ENCODE peak calls at places on chromosomes 7 and 10, in seven cellular contexts. E, N, V, R, A, Q and H are unnamed samples.

GRCh38 chr10:121880842-121881423 is 46.9 kb downstream of the ATE1 start:
- DNase-seq in E (peak), N (no peak), V (no peak), R (peak), A (no peak), Q (no peak), H (no peak)

GRCh38 chr7:83876593-83876992 is 227.7 kb upstream of the SEMA3E start:
- DNase-seq in E (peak), N (no peak), V (no peak), R (peak), A (no peak), Q (no peak), H (peak)

GRCh38 chr7:5643280-5643679 is 138.2 kb downstream of the RNF216 start:
- DNase-seq in E (no peak), N (no peak), V (no peak), R (peak), A (peak), Q (peak), H (no peak)

GRCh38 chr7:8418627-8419245 is 14.7 kb upstream of the NXPH1 start:
- DNase-seq in E (peak), N (peak), V (peak), R (peak), A (peak), Q (no peak), H (peak)

GRCh38 chr7:42081672-42082071 is 155.3 kb downstream of the GLI3 start:
- DNase-seq in E (no peak), N (no peak), V (no peak), R (no peak), A (no peak), Q (no peak), H (no peak)

GRCh38 chr7:47570649-47571050 is 11.3 kb downstream of the TNS3 start:
- DNase-seq in E (peak), N (no peak), V (no peak), R (no peak), A (no peak), Q (no peak), H (no peak)

GRCh38 chr7:87495366-87495765 is 19.9 kb upstream of the ABCB4 start:
- DNase-seq in E (no peak), N (no peak), V (no peak), R (no peak), A (no peak), Q (no peak), H (no peak)

GRCh38 chr7:18312482-18312881 is 183.1 kb upstream of the HDAC9 start:
- DNase-seq in E (no peak), N (no peak), V (no peak), R (peak), A (no peak), Q (no peak), H (no peak)

GRCh38 chr10:80136134-80136571 is 3.6 kb downstream of the PLAC9 start:
- DNase-seq in E (peak), N (no peak), V (peak), R (no peak), A (no peak), Q (peak), H (peak)

GRCh38 chr7:131302876-131303707 is 24.6 kb upstream of the MKLN1 start:
- DNase-seq in E (peak), N (no peak), V (peak), R (peak), A (peak), Q (no peak), H (no peak)

GRCh38 chr10:97788552-97789442 is 17.0 kb upstream of the SFRP5 start:
- DNase-seq in E (no peak), N (no peak), V (peak), R (peak), A (peak), Q (peak), H (no peak)
- H3K4me3 ChIP-seq in E (no peak), N (no peak), V (peak), R (no peak), A (no peak), Q (peak), H (no peak)

DNA sequence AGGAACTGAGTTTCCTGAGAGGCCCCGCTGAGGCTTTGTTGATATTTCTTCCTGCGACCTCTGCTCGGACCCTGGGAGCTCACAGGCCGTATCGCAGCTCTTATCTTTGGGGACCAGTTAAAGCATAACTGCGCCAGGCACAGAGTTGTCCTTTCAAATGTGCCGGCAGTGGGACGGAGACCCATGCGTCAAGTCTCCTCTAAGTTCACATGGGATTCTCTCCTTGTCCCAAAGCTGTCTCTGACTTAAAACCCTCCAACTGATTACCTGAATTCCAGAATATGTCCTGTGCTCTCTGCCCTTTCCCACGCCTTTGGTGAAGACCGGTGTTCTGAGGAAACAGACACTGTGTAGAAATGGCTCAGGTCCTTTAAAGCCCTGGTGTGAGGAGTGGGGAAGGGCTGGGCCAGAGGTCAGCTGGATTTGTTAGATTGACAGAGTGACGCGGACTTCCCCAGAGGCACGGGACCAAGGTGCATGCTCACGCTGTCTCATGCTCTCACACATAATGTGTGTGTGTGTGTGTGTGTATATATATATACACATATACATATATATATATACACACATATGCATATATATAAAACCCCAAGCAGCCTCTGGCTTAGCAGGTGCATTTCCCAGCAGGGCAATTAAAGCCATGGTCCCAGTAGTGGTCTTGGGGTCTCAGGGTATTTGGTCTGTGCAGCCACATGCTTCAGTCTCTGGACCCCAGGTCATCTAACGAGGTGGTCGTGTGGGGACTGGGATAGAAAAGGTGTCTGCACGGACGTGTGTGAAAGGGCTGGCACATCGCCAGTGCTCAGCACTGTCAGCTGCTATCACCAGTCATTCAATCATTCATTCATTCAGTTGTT is 170.0 kb downstream of the EGFR start:
- DNase-seq in E (no peak), N (no peak), V (peak), R (no peak), A (peak), Q (no peak), H (no peak)
- H3K4me3 ChIP-seq in E (no peak), N (no peak), V (no peak), R (no peak), A (no peak), Q (no peak), H (no peak)

DNA sequence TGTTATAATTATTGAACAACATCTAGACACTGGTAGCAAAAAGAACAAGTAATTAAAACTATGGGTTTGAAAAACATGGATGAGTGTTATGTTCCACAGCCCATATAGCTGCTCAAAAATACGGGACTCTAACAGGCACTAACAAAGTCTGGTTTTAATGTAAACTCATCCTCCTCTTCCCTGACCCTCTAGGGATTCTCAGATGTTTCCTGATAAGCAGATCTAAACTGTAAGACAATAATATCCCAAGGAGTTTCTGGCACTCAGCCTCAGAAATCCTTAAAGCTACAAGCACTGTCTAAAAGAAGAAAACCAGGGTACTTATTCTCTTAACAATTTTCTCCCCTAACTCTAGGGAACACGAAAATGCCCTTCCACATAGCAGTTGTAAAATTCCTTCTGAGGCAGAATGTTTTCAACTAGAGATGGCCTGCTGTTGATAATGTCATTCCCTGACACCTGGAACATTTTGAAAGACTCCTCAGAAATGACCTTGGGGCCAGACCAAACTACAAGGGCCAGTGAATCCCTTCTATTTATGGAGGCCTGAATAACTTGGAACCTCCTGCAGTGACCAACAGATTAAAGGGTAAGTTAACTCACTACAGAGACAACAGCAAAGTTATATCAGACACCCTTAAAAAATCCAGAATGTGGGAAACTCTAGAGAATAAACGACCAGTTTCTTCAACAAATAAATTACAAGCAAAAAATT is 12.7 kb downstream of the DNMBP start:
- DNase-seq in E (peak), N (no peak), V (no peak), R (peak), A (no peak), Q (no peak), H (no peak)
- H3K4me3 ChIP-seq in E (no peak), N (no peak), V (no peak), R (no peak), A (no peak), Q (no peak), H (no peak)

GRCh38 chr7:36999851-37000480 is 275.7 kb upstream of the AOAH start:
- DNase-seq in E (peak), N (no peak), V (no peak), R (no peak), A (no peak), Q (no peak), H (no peak)
- H3K4me3 ChIP-seq in E (no peak), N (no peak), V (no peak), R (no peak), A (no peak), Q (no peak), H (no peak)

GRCh38 chr10:93458821-93459257 is 23.3 kb downstream of the MYOF start:
- DNase-seq in E (peak), N (peak), V (peak), R (peak), A (peak), Q (peak), H (peak)
- H3K4me3 ChIP-seq in E (no peak), N (no peak), V (no peak), R (no peak), A (no peak), Q (peak), H (no peak)

GRCh38 chr7:73431041-73431835 is 2.3 kb upstream of the FZD9 start:
- DNase-seq in E (no peak), N (peak), V (no peak), R (no peak), A (no peak), Q (peak), H (no peak)
- H3K4me3 ChIP-seq in E (no peak), N (no peak), V (no peak), R (no peak), A (no peak), Q (no peak), H (no peak)